ENCODE peak calls at places on chromosomes 1 and 21, in six cellular contexts. One of them, this sample, is unnamed.

GRCh38 chr1:200837931-200838571 is 34.7 kb upstream of the GPR25 start:
- DNase-seq in neuronal stem cell: no peak
- DNase-seq in kidney glomerular epithelial cell: peak; percentile 22
- DNase-seq in Right ventricle myocardium superior: no peak
- DNase-seq in NCI-H524: peak; percentile 18
- DNase-seq in NCI-H510A: no peak
- DNase-seq in this sample: no peak

GRCh38 chr1:103372866-103373265 is 152.6 kb upstream of the RNPC3 start:
- DNase-seq in neuronal stem cell: no peak
- DNase-seq in kidney glomerular epithelial cell: no peak
- DNase-seq in Right ventricle myocardium superior: no peak
- DNase-seq in NCI-H524: no peak
- DNase-seq in NCI-H510A: no peak
- DNase-seq in this sample: no peak

GRCh38 chr1:66434096-66434495 is 99.9 kb upstream of the SGIP1 start:
- DNase-seq in neuronal stem cell: no peak
- DNase-seq in kidney glomerular epithelial cell: no peak
- DNase-seq in Right ventricle myocardium superior: no peak
- DNase-seq in NCI-H524: no peak
- DNase-seq in NCI-H510A: no peak
- DNase-seq in this sample: no peak

GRCh38 chr1:206101351-206101750 is 15.8 kb downstream of the AVPR1B start:
- DNase-seq in neuronal stem cell: no peak
- DNase-seq in kidney glomerular epithelial cell: no peak
- DNase-seq in Right ventricle myocardium superior: no peak
- DNase-seq in NCI-H524: no peak
- DNase-seq in NCI-H510A: no peak
- DNase-seq in this sample: no peak

GRCh38 chr1:46535063-46535462 is 16.4 kb downstream of the KNCN start:
- DNase-seq in neuronal stem cell: no peak
- DNase-seq in kidney glomerular epithelial cell: no peak
- DNase-seq in Right ventricle myocardium superior: no peak
- DNase-seq in NCI-H524: peak; percentile 25
- DNase-seq in NCI-H510A: no peak
- DNase-seq in this sample: no peak

GRCh38 chr1:234313171-234313570 is 60.1 kb upstream of the COA6 start:
- DNase-seq in neuronal stem cell: no peak
- DNase-seq in kidney glomerular epithelial cell: no peak
- DNase-seq in Right ventricle myocardium superior: no peak
- DNase-seq in NCI-H524: no peak
- DNase-seq in NCI-H510A: no peak
- DNase-seq in this sample: no peak

GRCh38 chr1:237029850-237030535 is 12.0 kb upstream of the RYR2 start:
- DNase-seq in neuronal stem cell: no peak
- DNase-seq in kidney glomerular epithelial cell: no peak
- DNase-seq in Right ventricle myocardium superior: no peak
- DNase-seq in NCI-H524: no peak
- DNase-seq in NCI-H510A: no peak
- DNase-seq in this sample: no peak

GRCh38 chr21:29287383-29287782 is 11.3 kb upstream of the BACH1 start:
- DNase-seq in neuronal stem cell: no peak
- DNase-seq in kidney glomerular epithelial cell: no peak
- DNase-seq in Right ventricle myocardium superior: no peak
- DNase-seq in NCI-H524: no peak
- DNase-seq in NCI-H510A: no peak
- DNase-seq in this sample: no peak

GRCh38 chr1:2053217-2053616 is 3.0 kb downstream of the PRKCZ start:
- DNase-seq in neuronal stem cell: no peak
- DNase-seq in kidney glomerular epithelial cell: no peak
- DNase-seq in Right ventricle myocardium superior: no peak
- DNase-seq in NCI-H524: no peak
- DNase-seq in NCI-H510A: no peak
- DNase-seq in this sample: no peak

GRCh38 chr1:14939527-14940284 is 213.8 kb upstream of the TMEM51 start:
- DNase-seq in neuronal stem cell: no peak
- DNase-seq in kidney glomerular epithelial cell: peak; percentile 19
- DNase-seq in Right ventricle myocardium superior: no peak
- DNase-seq in NCI-H524: no peak
- DNase-seq in NCI-H510A: no peak
- DNase-seq in this sample: no peak

GRCh38 chr1:109299087-109299983 is 7.5 kb downstream of the MYBPHL start:
- DNase-seq in neuronal stem cell: no peak
- DNase-seq in kidney glomerular epithelial cell: peak; percentile 58
- DNase-seq in Right ventricle myocardium superior: peak; percentile 82
- DNase-seq in NCI-H524: no peak
- DNase-seq in NCI-H510A: no peak
- DNase-seq in this sample: no peak

GRCh38 chr21:42468511-42469131 is 27.4 kb downstream of the RSPH1 start:
- DNase-seq in neuronal stem cell: no peak
- DNase-seq in kidney glomerular epithelial cell: no peak
- DNase-seq in Right ventricle myocardium superior: no peak
- DNase-seq in NCI-H524: no peak
- DNase-seq in NCI-H510A: no peak
- DNase-seq in this sample: no peak

GRCh38 chr1:234748713-234749112 is 138.7 kb upstream of the IRF2BP2 start:
- DNase-seq in neuronal stem cell: no peak
- DNase-seq in kidney glomerular epithelial cell: no peak
- DNase-seq in Right ventricle myocardium superior: no peak
- DNase-seq in NCI-H524: no peak
- DNase-seq in NCI-H510A: no peak
- DNase-seq in this sample: no peak

GRCh38 chr1:117500584-117500983 is 105.3 kb upstream of the TENT5C start:
- DNase-seq in neuronal stem cell: no peak
- DNase-seq in kidney glomerular epithelial cell: no peak
- DNase-seq in Right ventricle myocardium superior: no peak
- DNase-seq in NCI-H524: no peak
- DNase-seq in NCI-H510A: no peak
- DNase-seq in this sample: no peak

GRCh38 chr1:45723248-45723930 is 27.1 kb downstream of the IPP start:
- DNase-seq in neuronal stem cell: no peak
- DNase-seq in kidney glomerular epithelial cell: no peak
- DNase-seq in Right ventricle myocardium superior: no peak
- DNase-seq in NCI-H524: no peak
- DNase-seq in NCI-H510A: no peak
- DNase-seq in this sample: no peak

GRCh38 chr1:201850053-201850397 is 21.1 kb downstream of the IPO9 start:
- DNase-seq in neuronal stem cell: no peak
- DNase-seq in kidney glomerular epithelial cell: peak; percentile 72
- DNase-seq in Right ventricle myocardium superior: no peak
- DNase-seq in NCI-H524: no peak
- DNase-seq in NCI-H510A: no peak
- DNase-seq in this sample: no peak

GRCh38 chr1:17356387-17356992 is 15.5 kb upstream of the PADI6 start:
- DNase-seq in neuronal stem cell: no peak
- DNase-seq in kidney glomerular epithelial cell: no peak
- DNase-seq in Right ventricle myocardium superior: no peak
- DNase-seq in NCI-H524: no peak
- DNase-seq in NCI-H510A: no peak
- DNase-seq in this sample: no peak